ENCODE peak calls at places on chromosomes 12 and 14, in four cellular contexts. N is C1 segment of cervical spinal cord, P is mesothelial cell of epicardium, A is nephron progenitor cell. W is an unnamed sample.

GRCh38 chr14:54719406-54719805 is 152.5 kb downstream of the SAMD4A start:
- DNase-seq in A (no peak), P (no peak), N (no peak), W (no peak)

GRCh38 chr12:22459872-22460490 is 84.4 kb downstream of the C2CD5 start:
- DNase-seq in P (no peak), N (peak), A (peak), W (no peak)

GRCh38 chr14:79809849-79810612 is 401.3 kb downstream of the DIO2 start:
- DNase-seq in P (no peak), N (peak), A (no peak), W (no peak)

GRCh38 chr14:100404419-100404818 is 81.3 kb downstream of the SLC25A47 start:
- DNase-seq in N (no peak), A (no peak), P (no peak), W (no peak)

GRCh38 chr12:42473561-42473960 is 116.0 kb downstream of the PRICKLE1 start:
- DNase-seq in P (no peak), N (no peak), A (no peak), W (no peak)

GRCh38 chr14:68145036-68145435 is 325.5 kb downstream of the RAD51B start:
- DNase-seq in A (no peak), P (no peak), N (no peak), W (no peak)

GRCh38 chr12:48758186-48758585 is 30.7 kb downstream of the ADCY6 start:
- DNase-seq in N (no peak), A (no peak), P (no peak), W (no peak)

GRCh38 chr14:30389134-30389900 is 169.6 kb upstream of the G2E3 start:
- DNase-seq in A (no peak), P (no peak), N (no peak), W (no peak)

GRCh38 chr12:78698747-78699146 is 165.8 kb upstream of the SYT1 start:
- DNase-seq in P (no peak), A (no peak), N (no peak), W (no peak)

GRCh38 chr12:4106617-4107016 is 166.9 kb upstream of the CCND2 start:
- DNase-seq in P (no peak), A (no peak), N (no peak), W (no peak)

GRCh38 chr14:58401587-58401986 is 5.9 kb downstream of the TOMM20L start:
- DNase-seq in P (no peak), A (no peak), N (no peak), W (no peak)

GRCh38 chr14:92532490-92533163 is 19.0 kb downstream of the RIN3 start:
- DNase-seq in A (no peak), N (no peak), P (no peak), W (no peak)

GRCh38 chr12:64700532-64700931 is 58.7 kb downstream of the GNS start:
- DNase-seq in P (no peak), A (no peak), N (no peak), W (no peak)

GRCh38 chr12:54019924-54020586 is 8.2 kb upstream of the HOXC6 start:
- DNase-seq in A (no peak), P (no peak), N (no peak), W (no peak)